ENCODE peak calls at places on chromosomes 7 and 10, in seven cellular contexts. N is breast epithelium, B is stomach, E is GM12892, U is transverse colon, A is sigmoid colon, M is prostate gland. C is an unnamed sample.

GRCh38 chr7:121428857-121429489 is 32.9 kb upstream of the FAM3C start:
- DNase-seq in N (no peak), B (no peak), E (no peak), U (no peak), A (no peak), M (no peak), C (no peak)

GRCh38 chr7:130062246-130062645 is 8.1 kb upstream of the KLHDC10 start:
- DNase-seq in N (no peak), B (no peak), E (no peak), U (no peak), A (no peak), M (no peak), C (no peak)

GRCh38 chr10:77401681-77402080 is 235.9 kb downstream of the KCNMA1 start:
- DNase-seq in N (no peak), B (no peak), E (no peak), U (no peak), A (no peak), M (no peak), C (no peak)

GRCh38 chr10:24552346-24553016 is 171.2 kb downstream of the ARHGAP21 start:
- DNase-seq in N (peak), B (peak), E (peak), U (peak), A (no peak), M (peak), C (peak)

GRCh38 chr10:55368467-55368866 is 567.4 kb upstream of the PCDH15 start:
- DNase-seq in N (no peak), B (no peak), E (no peak), U (no peak), A (no peak), M (no peak), C (no peak)

GRCh38 chr10:75469018-75469616 is 37.7 kb downstream of the LRMDA start:
- DNase-seq in N (no peak), B (no peak), E (no peak), U (peak), A (peak), M (peak), C (no peak)

GRCh38 chr7:90938371-90938770 is 325.9 kb upstream of the FZD1 start:
- DNase-seq in N (no peak), B (no peak), E (no peak), U (no peak), A (no peak), M (no peak), C (no peak)

GRCh38 chr10:48333856-48334255 is 27.4 kb downstream of the MAPK8 start:
- DNase-seq in N (no peak), B (no peak), E (no peak), U (no peak), A (no peak), M (no peak), C (no peak)

GRCh38 chr10:82934429-82934828 is 1059.4 kb downstream of the NRG3 start:
- DNase-seq in N (no peak), B (no peak), E (no peak), U (no peak), A (no peak), M (no peak), C (no peak)

GRCh38 chr10:133141144-133141962 is 18.7 kb upstream of the KNDC1 start:
- DNase-seq in N (no peak), B (no peak), E (no peak), U (no peak), A (peak), M (no peak), C (no peak)

GRCh38 chr7:95840953-95841950 is 68.9 kb downstream of the DYNC1I1 start:
- DNase-seq in N (no peak), B (no peak), E (peak), U (no peak), A (no peak), M (no peak), C (peak)

GRCh38 chr7:17448479-17449423 is 150.3 kb downstream of the AHR start:
- DNase-seq in N (no peak), B (no peak), E (no peak), U (no peak), A (no peak), M (no peak), C (no peak)

GRCh38 chr10:117139581-117140524 is 1.8 kb upstream of the VAX1 start:
- DNase-seq in N (no peak), B (no peak), E (no peak), U (no peak), A (no peak), M (no peak), C (no peak)

GRCh38 chr10:27659786-27660185 is 85.8 kb downstream of the MKX start:
- DNase-seq in N (no peak), B (no peak), E (no peak), U (no peak), A (no peak), M (no peak), C (no peak)

GRCh38 chr7:133936074-133936473 is 191.1 kb upstream of the LRGUK start:
- DNase-seq in N (no peak), B (no peak), E (no peak), U (no peak), A (no peak), M (no peak), C (no peak)

GRCh38 chr7:2510909-2511768 is 8.4 kb upstream of the LFNG start:
- DNase-seq in N (no peak), B (peak), E (no peak), U (peak), A (no peak), M (peak), C (no peak)

GRCh38 chr7:94632338-94633024 is 23.5 kb downstream of the SGCE start:
- DNase-seq in N (no peak), B (no peak), E (no peak), U (no peak), A (no peak), M (no peak), C (no peak)

GRCh38 chr10:60312818-60313588 is 76.7 kb downstream of the ANK3 start:
- DNase-seq in N (no peak), B (no peak), E (no peak), U (no peak), A (no peak), M (no peak), C (no peak)

GRCh38 chr7:19177269-19177668 is 32.0 kb upstream of the FERD3L start:
- DNase-seq in N (no peak), B (no peak), E (no peak), U (no peak), A (no peak), M (no peak), C (no peak)

GRCh38 chr7:17401806-17402627 is 103.6 kb downstream of the AHR start:
- DNase-seq in N (no peak), B (no peak), E (no peak), U (no peak), A (no peak), M (no peak), C (no peak)

GRCh38 chr7:133021196-133021595 is 60.7 kb downstream of the CHCHD3 start:
- DNase-seq in N (no peak), B (no peak), E (no peak), U (no peak), A (no peak), M (no peak), C (no peak)

GRCh38 chr10:84424731-84425165 is 96.4 kb downstream of the CCSER2 start:
- DNase-seq in N (peak), B (peak), E (no peak), U (peak), A (peak), M (peak), C (no peak)

GRCh38 chr7:100432053-100432452 is 2.4 kb downstream of the MEPCE start:
- DNase-seq in N (no peak), B (no peak), E (no peak), U (no peak), A (no peak), M (no peak), C (no peak)

GRCh38 chr7:121023189-121023588 is 34.7 kb downstream of the CPED1 start:
- DNase-seq in N (no peak), B (no peak), E (no peak), U (no peak), A (no peak), M (no peak), C (no peak)

GRCh38 chr7:768881-769504 is 41.9 kb upstream of the PRKAR1B start:
- DNase-seq in N (no peak), B (peak), E (no peak), U (no peak), A (peak), M (no peak), C (no peak)
- TF ChIP-seq POLR2AphosphoS5 in N (no peak), B (peak), E (no peak), U (no peak), A (no peak), M (no peak), C (no peak)

GRCh38 chr10:22228943-22229755 is 11.3 kb upstream of the EBLN1 start:
- DNase-seq in N (peak), B (peak), E (peak), U (peak), A (peak), M (peak), C (peak)
- TF ChIP-seq POLR2A in N (no peak), B (no peak), E (peak), U (peak), A (no peak), M (peak), C (no peak)

GRCh38 chr10:4704034-4704545 is 121.9 kb upstream of the AKR1E2 start:
- DNase-seq in N (no peak), B (no peak), E (no peak), U (peak), A (no peak), M (no peak), C (no peak)
- TF ChIP-seq POLR2AphosphoS5 in N (no peak), B (no peak), E (no peak), U (peak), A (peak), M (no peak), C (no peak)

DNA sequence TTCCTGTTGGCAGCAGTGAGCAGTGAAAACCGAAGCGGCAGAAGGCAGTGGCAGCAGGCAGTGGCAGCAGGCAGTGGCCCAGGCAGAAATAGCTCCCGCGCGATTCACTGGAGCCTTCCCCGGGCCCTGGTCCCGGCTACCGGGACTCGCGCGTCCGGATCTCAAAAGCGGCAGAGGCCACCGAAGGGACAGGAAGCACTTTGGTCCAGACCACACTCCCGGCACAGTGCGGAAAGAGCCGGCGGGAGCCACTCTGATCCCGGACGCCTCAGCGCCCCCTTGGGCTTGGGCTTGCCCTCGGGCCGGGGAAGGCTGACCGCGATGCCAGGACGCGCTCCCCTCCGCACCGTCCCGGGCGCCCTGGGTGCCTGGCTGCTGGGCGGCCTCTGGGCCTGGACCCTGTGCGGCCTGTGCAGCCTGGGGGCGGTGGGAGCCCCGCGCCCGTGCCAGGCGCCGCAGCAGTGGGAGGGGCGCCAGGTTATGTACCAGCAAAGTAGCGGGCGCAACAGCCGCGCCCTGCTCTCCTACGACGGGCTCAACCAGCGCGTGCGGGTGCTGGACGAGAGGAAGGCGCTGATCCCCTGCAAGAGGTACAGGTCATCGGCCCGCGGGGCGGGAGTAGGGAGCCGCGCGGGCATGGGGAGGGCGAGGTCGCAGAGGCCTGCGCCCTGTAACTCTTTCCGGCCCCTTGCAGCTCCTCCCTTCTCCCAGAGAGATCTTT is at the start of gene EPDR1:
- DNase-seq in N (peak), B (no peak), E (no peak), U (peak), A (peak), M (peak), C (no peak)
- TF ChIP-seq POLR2A in N (no peak), B (no peak), E (no peak), U (peak), A (no peak), M (no peak), C (no peak)

DNA sequence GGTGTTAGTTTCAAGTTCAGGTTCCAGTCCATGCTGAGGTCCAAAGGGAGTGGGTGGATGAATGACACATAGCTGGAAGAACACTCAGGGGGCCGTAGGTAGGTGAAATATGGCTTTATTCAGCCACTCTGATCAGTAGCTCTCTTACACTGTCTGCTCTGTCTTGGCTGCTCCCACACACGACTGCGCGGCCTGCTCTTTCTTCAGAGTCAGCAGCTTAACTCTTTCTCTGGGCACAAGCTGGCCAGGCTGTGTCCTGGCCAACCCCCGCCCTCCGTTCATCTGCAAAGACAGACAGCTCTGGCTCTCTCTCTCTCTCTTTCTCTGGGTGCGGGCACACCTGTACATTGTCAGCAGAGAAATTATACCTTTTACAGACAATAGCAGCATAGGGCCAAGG is 317.4 kb upstream of the SORCS1 start:
- DNase-seq in N (no peak), B (no peak), E (no peak), U (no peak), A (no peak), M (no peak), C (no peak)
- TF ChIP-seq POLR2AphosphoS5 in N (no peak), B (no peak), E (no peak), U (no peak), A (no peak), M (no peak), C (no peak)

GRCh38 chr7:74253975-74254857 is at the start of gene RFC2:
- DNase-seq in N (peak), B (peak), E (peak), U (peak), A (peak), M (peak), C (peak)
- TF ChIP-seq POLR2A in N (peak), B (no peak), E (peak), U (peak), A (peak), M (peak), C (peak)

GRCh38 chr10:79067241-79068202 is 1.2 kb upstream of the ZMIZ1 start:
- DNase-seq in N (peak), B (peak), E (peak), U (peak), A (peak), M (peak), C (peak)

GRCh38 chr10:79068203-79068561 is 584 bp upstream of the ZMIZ1 start:
- DNase-seq in N (no peak), B (no peak), E (no peak), U (no peak), A (no peak), M (no peak), C (no peak)

GRCh38 chr10:79070091-79070610 is 1.4 kb downstream of the ZMIZ1 start:
- DNase-seq in N (no peak), B (peak), E (no peak), U (peak), A (peak), M (peak), C (no peak)

GRCh38 chr10:79069325-79070090 is 742 bp downstream of the ZMIZ1 start:
- DNase-seq in N (peak), B (peak), E (peak), U (peak), A (peak), M (no peak), C (no peak)

GRCh38 chr10:79068562-79069324 is at the start of gene ZMIZ1:
- DNase-seq in N (peak), B (peak), E (peak), U (peak), A (peak), M (peak), C (peak)
- TF ChIP-seq POLR2AphosphoS5 in N (peak), B (peak), E (no peak), U (peak), A (peak), M (peak), C (no peak)

GRCh38 chr7:93027044-93027443 is 90.7 kb downstream of the SAMD9 start:
- DNase-seq in N (no peak), B (no peak), E (no peak), U (no peak), A (no peak), M (no peak), C (no peak)
- TF ChIP-seq POLR2A in N (no peak), B (no peak), E (no peak), U (no peak), A (no peak), M (no peak), C (no peak)

GRCh38 chr10:119139464-119140067 is 25.9 kb downstream of the SFXN4 start:
- DNase-seq in N (no peak), B (peak), E (peak), U (no peak), A (no peak), M (peak), C (peak)
- TF ChIP-seq POLR2AphosphoS5 in N (no peak), B (no peak), E (no peak), U (no peak), A (no peak), M (no peak), C (no peak)